ENCODE peak calls at places on chromosomes 12 and 14, in seven cellular contexts. E, I, H, A, K, T and B are unnamed samples.

GRCh38 chr12:67592228-67593011 is 56.1 kb upstream of the DYRK2 start:
- DNase-seq in K (no peak), I (no peak), H (peak; percentile 41), T (peak; percentile 62), E (no peak), A (peak; percentile 30), B (peak; percentile 73)

GRCh38 chr12:114403690-114404450 is 2.1 kb downstream of the TBX5 start:
- DNase-seq in I (no peak), K (no peak), A (no peak), E (no peak), H (no peak), T (no peak), B (no peak)

GRCh38 chr12:25768151-25768550 is 190.3 kb upstream of the RASSF8 start:
- DNase-seq in H (no peak), A (no peak), E (no peak), T (no peak), K (no peak), I (no peak), B (no peak)

GRCh38 chr14:74898694-74899093 is 17.0 kb downstream of the DLST start:
- DNase-seq in E (no peak), K (no peak), I (no peak), T (no peak), H (no peak), A (peak; percentile 55), B (no peak)

GRCh38 chr14:44379292-44379977 is 127.6 kb downstream of the FSCB start:
- DNase-seq in I (no peak), K (no peak), A (no peak), T (no peak), E (no peak), H (no peak), B (no peak)

GRCh38 chr14:39548358-39548757 is 116.1 kb upstream of the FBXO33 start:
- DNase-seq in I (no peak), A (no peak), T (no peak), H (no peak), K (no peak), E (no peak), B (no peak)

GRCh38 chr12:116609236-116609635 is 50.1 kb downstream of the MAP1LC3B2 start:
- DNase-seq in E (no peak), K (no peak), H (no peak), A (no peak), T (no peak), I (no peak), B (no peak)

GRCh38 chr14:38554046-38554445 is 298.2 kb upstream of the CLEC14A start:
- DNase-seq in A (no peak), K (no peak), E (no peak), T (no peak), H (no peak), I (no peak), B (no peak)

GRCh38 chr14:105195533-105196227 is 14.6 kb upstream of the NUDT14 start:
- DNase-seq in K (no peak), H (no peak), E (no peak), I (no peak), T (no peak), A (no peak), B (peak; percentile 47)

GRCh38 chr14:105483300-105484068 is 3.2 kb upstream of the CRIP1 start:
- DNase-seq in A (no peak), H (no peak), E (peak; percentile 80), T (no peak), I (no peak), K (no peak), B (no peak)

GRCh38 chr14:88518592-88519512 is 36.0 kb downstream of the PTPN21 start:
- DNase-seq in K (no peak), I (no peak), T (peak; percentile 73), H (no peak), A (no peak), E (no peak), B (peak; percentile 75)

GRCh38 chr14:76784881-76785280 is 23.6 kb downstream of the VASH1 start:
- DNase-seq in K (peak; percentile 84), H (no peak), I (peak; percentile 63), A (peak; percentile 84), E (peak; percentile 86), T (peak; percentile 57), B (peak; percentile 89)

GRCh38 chr14:37563189-37563588 is 31.9 kb downstream of the FOXA1 start:
- DNase-seq in E (no peak), H (no peak), I (no peak), K (no peak), A (no peak), T (no peak), B (no peak)

GRCh38 chr12:110168732-110169455 is 44.7 kb downstream of the IFT81 start:
- DNase-seq in T (no peak), K (no peak), E (no peak), I (no peak), H (no peak), A (no peak), B (no peak)

GRCh38 chr14:101707285-101707842 is 54.1 kb upstream of the PPP2R5C start:
- DNase-seq in K (peak; percentile 50), I (no peak), E (peak; percentile 61), A (peak; percentile 90), H (peak; percentile 57), T (peak; percentile 58), B (peak; percentile 94)

GRCh38 chr14:65260786-65261185 is 151.7 kb upstream of the FUT8 start:
- DNase-seq in E (no peak), T (no peak), A (no peak), H (no peak), I (no peak), K (no peak), B (no peak)

GRCh38 chr12:7103837-7104236 is 5.2 kb downstream of the C1RL start:
- DNase-seq in T (no peak), E (no peak), H (no peak), K (no peak), I (no peak), A (no peak), B (no peak)

GRCh38 chr12:132395908-132396305 is 66.5 kb upstream of the GALNT9 start:
- DNase-seq in T (no peak), H (no peak), K (no peak), A (no peak), I (no peak), E (no peak), B (no peak)

GRCh38 chr12:92025462-92026207 is 120.0 kb downstream of the BTG1 start:
- DNase-seq in H (no peak), K (no peak), E (no peak), A (no peak), T (no peak), I (no peak), B (no peak)

GRCh38 chr12:53431187-53431586 is 7.5 kb downstream of the AMHR2 start:
- DNase-seq in T (no peak), K (peak; percentile 23), H (no peak), A (no peak), E (no peak), I (no peak), B (no peak)
- H3K4me3 ChIP-seq in T (no peak overlapping the region), K (no peak overlapping the region), H (no peak overlapping the region), A (no peak overlapping the region), E (no peak overlapping the region), I (no peak overlapping the region), B (no peak overlapping the region)

GRCh38 chr12:13976880-13977279 is 4.5 kb downstream of the GRIN2B start:
- DNase-seq in K (no peak), E (no peak), A (no peak), H (no peak), I (no peak), T (no peak), B (no peak)

GRCh38 chr12:13976028-13976584 is 5.3 kb downstream of the GRIN2B start:
- DNase-seq in T (no peak), A (no peak), K (no peak), H (no peak), I (no peak), E (no peak), B (no peak)

GRCh38 chr12:13981296-13981962 is at the start of gene GRIN2B:
- DNase-seq in K (no peak), A (peak; percentile 27), T (no peak), H (no peak), I (no peak), E (no peak), B (no peak)

GRCh38 chr12:13982010-13982409 is 608 bp upstream of the GRIN2B start:
- DNase-seq in K (no peak), A (peak; percentile 62), E (no peak), I (no peak), H (no peak), T (no peak), B (no peak)

GRCh38 chr12:13980548-13981295 is 680 bp downstream of the GRIN2B start:
- DNase-seq in T (no peak), I (no peak), E (no peak), H (no peak), A (peak; percentile 26), K (no peak), B (no peak)
- H3K4me3 ChIP-seq in T (peak overlapping the region; percentile 21), I (peak overlapping the region; percentile 36), E (no peak overlapping the region), H (no peak overlapping the region), A (peak overlapping the region; percentile 17), K (no peak overlapping the region), B (no peak overlapping the region)

DNA sequence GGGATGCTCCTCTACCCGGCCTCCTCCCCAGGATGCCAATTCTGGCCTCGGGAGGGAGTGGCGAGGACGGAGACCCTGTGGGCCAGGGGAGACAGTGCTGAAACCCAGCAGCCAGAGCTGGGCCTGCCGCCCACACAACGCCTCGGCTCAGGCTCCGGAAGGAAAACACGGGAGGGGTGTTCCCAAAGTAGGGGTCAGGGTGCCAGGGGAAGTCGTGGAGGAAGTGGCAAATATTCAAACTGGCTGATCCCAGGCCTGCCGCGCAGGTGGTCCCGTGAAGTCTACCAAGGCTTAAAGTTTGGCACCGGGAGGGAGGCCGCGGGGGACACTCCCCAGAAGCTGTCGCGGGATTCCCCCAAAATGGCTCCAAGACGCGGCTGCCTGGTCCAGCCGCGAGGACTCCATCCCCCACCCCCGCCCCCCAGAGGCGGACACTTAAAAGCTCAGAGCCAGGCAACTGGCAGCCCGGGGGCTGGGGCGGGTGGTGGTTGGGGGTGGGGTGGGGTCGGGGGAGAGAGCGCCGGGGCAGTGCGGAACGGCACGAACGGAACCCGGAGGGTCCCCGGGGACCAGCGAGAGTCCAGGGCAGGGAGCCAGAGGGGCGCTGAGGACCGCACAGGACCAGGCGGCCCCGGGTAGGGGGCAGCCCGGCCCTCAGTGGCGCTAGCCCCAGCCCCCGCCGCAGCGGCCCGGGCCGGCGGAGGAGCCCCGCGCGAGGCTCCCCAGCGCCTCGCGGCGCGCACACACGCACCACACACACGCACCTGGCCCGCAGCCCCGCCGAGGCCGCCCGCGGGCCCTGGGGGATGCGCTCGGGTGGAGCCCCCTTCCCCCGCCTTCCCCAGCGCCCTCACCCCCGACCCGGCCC is 20.0 kb downstream of the BEGAIN start:
- DNase-seq in T (no peak), I (no peak), H (no peak), E (no peak), K (no peak), A (no peak), B (no peak)
- H3K4me3 ChIP-seq in T (no peak overlapping the region), I (peak overlapping the region; percentile 37), H (no peak overlapping the region), E (peak overlapping the region; percentile 33), K (peak overlapping the region; percentile 47), A (no peak overlapping the region), B (no peak overlapping the region)

GRCh38 chr14:93042968-93043940 is 72.5 kb downstream of the ITPK1 start:
- DNase-seq in K (no peak), I (peak; percentile 93), H (no peak), A (peak; percentile 90), T (peak; percentile 96), E (peak; percentile 75), B (peak; percentile 67)
- H3K4me3 ChIP-seq in K (no peak overlapping the region), I (no peak overlapping the region), H (no peak overlapping the region), A (no peak overlapping the region), T (peak overlapping the region; percentile 16), E (no peak overlapping the region), B (no peak overlapping the region)

GRCh38 chr12:120227233-120228040 is 26.5 kb upstream of the RPLP0 start:
- DNase-seq in I (no peak), E (no peak), H (no peak), T (no peak), K (no peak), A (peak; percentile 54), B (no peak)
- H3K4me3 ChIP-seq in I (no peak overlapping the region), E (no peak overlapping the region), H (no peak overlapping the region), T (no peak overlapping the region), K (no peak overlapping the region), A (no peak overlapping the region), B (no peak overlapping the region)